ENCODE peak calls at places on chromosomes 4 and X, in nine cellular contexts. H is glutamatergic neuron, G is cardiac fibroblast, O is GM13977, J is endothelial cell, R is kidney, A is thoracic aorta, X is sigmoid colon, U is neural crest cell. P is an unnamed sample.

GRCh38 chrX:137431693-137432488 is 134.0 kb upstream of the ZIC3 start:
- DNase-seq in A (no peak), G (no peak), J (no peak), U (no peak), X (no peak), O (no peak), R (no peak), H (no peak), P (no peak)

GRCh38 chr4:116849620-116850019 is 235.8 kb downstream of the TRAM1L1 start:
- DNase-seq in H (no peak), R (no peak), U (no peak), J (no peak), O (no peak), G (no peak), X (no peak), A (no peak), P (no peak)

GRCh38 chr4:182188622-182189021 is 54.6 kb upstream of the TENM3 start:
- DNase-seq in O (no peak), X (no peak), H (no peak), G (no peak), U (no peak), R (no peak), J (no peak), A (no peak), P (no peak)

GRCh38 chr4:172042714-172043114 is 229.5 kb downstream of the GALNTL6 start:
- DNase-seq in A (no peak), O (no peak), U (no peak), X (no peak), R (no peak), J (no peak), H (no peak), G (peak), P (no peak)

GRCh38 chrX:150984164-150984824 is 1.2 kb downstream of the HMGB3 start:
- DNase-seq in O (peak), X (no peak), H (peak), R (no peak), G (no peak), J (peak), U (no peak), A (no peak), P (no peak)

GRCh38 chr4:38872620-38873019 is 5.0 kb downstream of the FAM114A1 start:
- DNase-seq in O (no peak), R (no peak), A (no peak), J (no peak), X (no peak), G (peak), U (no peak), H (no peak), P (no peak)

GRCh38 chrX:150365953-150366911 is 3.1 kb downstream of the MAMLD1 start:
- DNase-seq in O (no peak), X (peak), A (no peak), U (peak), H (peak), R (peak), J (peak), G (peak), P (no peak)

GRCh38 chrX:71253253-71254091 is 468 bp downstream of the ZMYM3 start:
- DNase-seq in H (peak), J (peak), U (peak), R (no peak), A (no peak), X (no peak), G (peak), O (peak), P (peak)

GRCh38 chrX:43349363-43349762 is 306.7 kb upstream of the MAOA start:
- DNase-seq in O (peak), A (no peak), H (peak), X (no peak), U (peak), R (no peak), G (peak), J (peak), P (peak)

GRCh38 chr4:19748470-19748869 is 503.2 kb upstream of the SLIT2 start:
- DNase-seq in J (no peak), U (no peak), A (no peak), H (no peak), R (peak), G (peak), O (no peak), X (peak), P (no peak)

GRCh38 chrX:17984415-17984814 is 123.3 kb upstream of the RAI2 start:
- DNase-seq in J (no peak), X (no peak), A (no peak), R (no peak), H (no peak), O (no peak), G (no peak), U (no peak), P (no peak)

GRCh38 chr4:46844325-46844917 is 64.6 kb downstream of the COX7B2 start:
- DNase-seq in U (peak), G (peak), O (peak), R (no peak), X (no peak), A (peak), H (peak), J (peak), P (peak)

GRCh38 chr4:105196523-105197145 is 50.0 kb downstream of the TET2 start:
- DNase-seq in O (no peak), H (no peak), J (no peak), X (no peak), G (peak), R (no peak), U (no peak), A (no peak), P (no peak)

GRCh38 chr4:113951263-113951662 is 28.2 kb downstream of the ARSJ start:
- DNase-seq in J (no peak), X (no peak), H (no peak), U (no peak), O (no peak), A (no peak), G (no peak), R (no peak), P (no peak)

GRCh38 chr4:185235480-185236154 is 26.2 kb downstream of the SNX25 start:
- DNase-seq in X (no peak), H (no peak), U (no peak), A (no peak), O (no peak), R (no peak), J (no peak), G (peak), P (no peak)

GRCh38 chr4:87553182-87553581 is 24.0 kb upstream of the SPARCL1 start:
- DNase-seq in H (no peak), R (no peak), J (no peak), X (no peak), G (no peak), O (no peak), A (no peak), U (no peak), P (no peak)

GRCh38 chr4:76696109-76696508 is 201.8 kb downstream of the SOWAHB start:
- DNase-seq in R (no peak), G (no peak), H (no peak), J (peak), U (peak), X (no peak), A (no peak), O (no peak), P (no peak)

GRCh38 chr4:177239475-177239874 is 70.2 kb upstream of the NEIL3 start:
- DNase-seq in A (no peak), X (no peak), O (no peak), R (no peak), H (no peak), J (no peak), U (no peak), G (no peak), P (no peak)

GRCh38 chrX:45011597-45011996 is 138.6 kb downstream of the KDM6A start:
- DNase-seq in R (peak), U (no peak), J (no peak), O (no peak), X (no peak), G (no peak), H (no peak), A (no peak), P (no peak)

GRCh38 chrX:155086202-155086840 is 15.0 kb downstream of the BRCC3 start:
- DNase-seq in A (no peak), J (peak), G (peak), H (peak), O (no peak), U (peak), R (peak), X (no peak), P (no peak)

GRCh38 chr4:182286936-182287335 is 43.7 kb downstream of the TENM3 start:
- DNase-seq in A (no peak), H (no peak), G (no peak), U (no peak), R (no peak), O (no peak), J (no peak), X (no peak), P (no peak)

GRCh38 chrX:71372388-71372787 is 6.2 kb downstream of the TAF1 start:
- DNase-seq in U (no peak), H (no peak), G (no peak), O (no peak), A (no peak), J (no peak), X (no peak), R (no peak), P (no peak)

GRCh38 chrX:38462257-38462656 is 99.1 kb upstream of the TSPAN7 start:
- DNase-seq in U (no peak), X (no peak), H (no peak), R (no peak), J (no peak), G (no peak), A (no peak), O (no peak), P (no peak)

GRCh38 chrX:38452603-38453002 is 100.2 kb downstream of the OTC start:
- DNase-seq in U (no peak), R (no peak), O (no peak), J (no peak), G (no peak), A (no peak), X (no peak), H (no peak), P (no peak)

GRCh38 chrX:38458071-38458470 is 103.3 kb upstream of the TSPAN7 start:
- DNase-seq in R (no peak), G (no peak), H (no peak), U (no peak), O (no peak), J (no peak), A (no peak), X (no peak), P (no peak)
- TF ChIP-seq CTCF in R (peak), G (no peak), H (no peak), U (no peak), O (no peak), J (no peak), A (no peak), X (no peak), P (no peak)

GRCh38 chr4:3766791-3767561 is 791 bp downstream of the ADRA2C start:
- DNase-seq in X (no peak), J (peak), R (no peak), O (no peak), U (peak), G (peak), A (no peak), H (peak), P (no peak)
- TF ChIP-seq CTCF in X (no peak), J (no peak), R (no peak), O (no peak), U (no peak), G (no peak), A (no peak), H (peak), P (no peak)

DNA sequence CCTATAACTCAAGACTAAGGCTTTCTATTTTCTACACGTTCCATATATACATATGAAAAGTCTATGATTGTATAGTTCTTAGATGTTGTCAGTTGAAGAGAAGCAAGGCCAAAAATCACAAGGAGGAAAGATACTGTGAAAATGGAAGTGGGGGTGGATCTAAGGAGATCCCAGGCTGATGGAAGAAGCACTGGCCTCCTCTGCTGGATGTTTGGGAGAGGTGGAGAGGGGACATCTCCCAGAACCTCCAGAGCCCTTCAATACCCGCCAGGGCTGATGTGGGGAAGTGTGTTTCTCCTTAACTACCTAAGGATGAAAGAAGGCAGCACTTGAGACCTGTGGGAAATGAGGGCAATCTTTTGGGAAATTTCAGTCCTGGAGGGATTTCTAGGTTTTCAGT is 67.4 kb downstream of the RASGEF1B start:
- DNase-seq in U (no peak), R (no peak), X (no peak), A (no peak), O (no peak), H (no peak), G (no peak), J (no peak), P (no peak)
- TF ChIP-seq CTCF in U (no peak), R (no peak), X (no peak), A (no peak), O (no peak), H (no peak), G (peak), J (no peak), P (no peak)

GRCh38 chr4:3605491-3605890 is 73.3 kb upstream of the LRPAP1 start:
- DNase-seq in O (no peak), G (no peak), U (no peak), R (peak), X (peak), H (no peak), A (no peak), J (no peak), P (no peak)
- TF ChIP-seq CTCF in O (no peak), G (no peak), U (no peak), R (no peak), X (no peak), H (no peak), A (no peak), J (no peak), P (no peak)

GRCh38 chr4:109574443-109574850 is 14.4 kb downstream of the MCUB start:
- DNase-seq in A (no peak), G (peak), X (no peak), U (no peak), H (no peak), O (no peak), J (no peak), R (no peak), P (no peak)
- TF ChIP-seq CTCF in A (no peak), G (peak), X (no peak), U (no peak), H (no peak), O (peak), J (no peak), R (peak), P (no peak)

GRCh38 chr4:149795256-149795655 is 20.4 kb downstream of the IQCM start:
- DNase-seq in A (no peak), R (no peak), G (peak), J (no peak), X (peak), O (no peak), U (no peak), H (no peak), P (no peak)
- TF ChIP-seq CTCF in A (no peak), R (no peak), G (no peak), J (no peak), X (no peak), O (no peak), U (no peak), H (no peak), P (no peak)